ENCODE peak calls at places on chromosomes 2 and 18, in nine cellular contexts. E is stimulated activated naive CD8-positive, alpha-beta T cell treated with anti-CD3 and anti-CD28 coated beads, Interleukin-15, Interleukin-2, amounts not matched to agents 100 U/mL and 50 U/mL, for 24 hours; H is NCI-H1417 treated with DMSO at 0.1 percent for 48 hours; C is stimulated activated CD8-positive, alpha-beta memory T cell treated with anti-CD3 and anti-CD28 coated beads, Interleukin-15, amount 100 ng/mL, for 1 hour; G is stimulated activated naive CD4-positive, alpha-beta T cell treated with Interleukin-2 at 50 U/mL for 16 hours; T is M059J; O is effector CD4-positive, alpha-beta T cell; N is fibroblast of gingiva; K is smooth muscle cell of the brain vasculature. I is an unnamed sample.

GRCh38 chr2:207112397-207112796 is 53.4 kb downstream of the KLF7 start:
- DNase-seq in E (no peak), H (no peak), C (no peak), G (no peak), T (no peak), O (no peak), N (no peak), K (no peak), I (no peak)

GRCh38 chr2:118593257-118593656 is 254.2 kb downstream of the EN1 start:
- DNase-seq in E (no peak), H (no peak), C (no peak), G (no peak), T (no peak), O (no peak), N (peak), K (no peak), I (no peak)

GRCh38 chr2:155203187-155203586 is 504.7 kb downstream of the KCNJ3 start:
- DNase-seq in E (no peak), H (no peak), C (no peak), G (no peak), T (no peak), O (no peak), N (no peak), K (no peak), I (no peak)

GRCh38 chr2:58908501-58909154 is 667.5 kb upstream of the FANCL start:
- DNase-seq in E (no peak), H (no peak), C (no peak), G (no peak), T (no peak), O (no peak), N (no peak), K (no peak), I (no peak)

GRCh38 chr18:37669991-37670534 is 104.5 kb upstream of the CELF4 start:
- DNase-seq in E (no peak), H (no peak), C (no peak), G (no peak), T (peak), O (no peak), N (no peak), K (no peak), I (no peak)

GRCh38 chr2:228707846-228708245 is 526.4 kb upstream of the SPHKAP start:
- DNase-seq in E (no peak), H (no peak), C (no peak), G (no peak), T (no peak), O (no peak), N (no peak), K (no peak), I (no peak)

GRCh38 chr2:25161055-25161781 is 7.2 kb downstream of the POMC start:
- DNase-seq in E (peak), H (no peak), C (peak), G (peak), T (no peak), O (peak), N (no peak), K (no peak), I (peak)

GRCh38 chr2:121694398-121695178 is 42.1 kb downstream of the NIFK start:
- DNase-seq in E (no peak), H (no peak), C (no peak), G (no peak), T (peak), O (no peak), N (peak), K (no peak), I (no peak)

GRCh38 chr18:60391571-60392226 is 19.1 kb upstream of the MC4R start:
- DNase-seq in E (no peak), H (no peak), C (no peak), G (no peak), T (no peak), O (no peak), N (peak), K (no peak), I (no peak)

GRCh38 chr2:46849741-46850474 is 65.7 kb downstream of the MCFD2 start:
- DNase-seq in E (no peak), H (no peak), C (no peak), G (no peak), T (peak), O (no peak), N (no peak), K (no peak), I (no peak)

GRCh38 chr2:241163601-241164118 is 13.4 kb downstream of the PPP1R7 start:
- DNase-seq in E (no peak), H (no peak), C (no peak), G (no peak), T (peak), O (no peak), N (no peak), K (no peak), I (no peak)

GRCh38 chr2:114754907-114755563 is 312.6 kb downstream of the DPP10 start:
- DNase-seq in E (no peak), H (no peak), C (no peak), G (no peak), T (no peak), O (no peak), N (no peak), K (no peak), I (no peak)

GRCh38 chr18:49756135-49756534 is 57.2 kb downstream of the ACAA2 start:
- DNase-seq in E (no peak), H (no peak), C (no peak), G (no peak), T (no peak), O (no peak), N (no peak), K (no peak), I (no peak)

GRCh38 chr18:75183524-75183923 is 25.4 kb downstream of the PTGR3 start:
- DNase-seq in E (no peak), H (no peak), C (no peak), G (no peak), T (peak), O (no peak), N (no peak), K (no peak), I (no peak)

GRCh38 chr2:209614630-209615369 is 156.8 kb upstream of the UNC80 start:
- DNase-seq in E (no peak), H (no peak), C (no peak), G (no peak), T (no peak), O (no peak), N (no peak), K (no peak), I (no peak)

GRCh38 chr18:59906203-59906602 is 6.4 kb downstream of the PMAIP1 start:
- DNase-seq in E (no peak), H (no peak), C (no peak), G (no peak), T (no peak), O (no peak), N (no peak), K (no peak), I (no peak)

GRCh38 chr2:30455339-30455738 is 8.3 kb downstream of the LCLAT1 start:
- DNase-seq in E (no peak), H (no peak), C (no peak), G (no peak), T (no peak), O (no peak), N (no peak), K (no peak), I (no peak)

GRCh38 chr2:78977661-78978145 is 47.8 kb upstream of the REG3G start:
- DNase-seq in E (no peak), H (no peak), C (no peak), G (no peak), T (no peak), O (no peak), N (no peak), K (no peak), I (no peak)

GRCh38 chr18:13660510-13660909 is 65.8 kb downstream of the FAM210A start:
- DNase-seq in E (no peak), H (no peak), C (no peak), G (no peak), T (no peak), O (no peak), N (peak), K (no peak), I (no peak)

GRCh38 chr2:183349046-183349445 is 224.8 kb downstream of the NUP35 start:
- DNase-seq in E (no peak), H (no peak), C (no peak), G (no peak), T (peak), O (no peak), N (no peak), K (no peak), I (no peak)

I was measured in mucosa of descending colon.